ENCODE peak calls at places on chromosomes 1 and 21, in ten cellular contexts. One of them, this sample, is unnamed. For H3K27me3 and H3K9me3, the result is how much of the 10 kb centered on the place peaks cover.

GRCh38 chr1:25565188-25565591 is 21.8 kb downstream of the LDLRAP1 start:
- DNase-seq in spleen: no peak
- DNase-seq in AG04450: no peak
- DNase-seq in Peyer's patch: no peak
- DNase-seq in heart left ventricle: no peak
- DNase-seq in astrocyte: no peak
- DNase-seq in body of pancreas: no peak
- DNase-seq in right cardiac atrium: no peak
- DNase-seq in MM.1S: peak
- DNase-seq in CD8-positive, alpha-beta memory T cell: peak
- DNase-seq in this sample: no peak

GRCh38 chr1:25501235-25502058 is 42.0 kb upstream of the LDLRAP1 start:
- DNase-seq in spleen: no peak
- DNase-seq in AG04450: peak
- DNase-seq in Peyer's patch: no peak
- DNase-seq in heart left ventricle: no peak
- DNase-seq in astrocyte: peak
- DNase-seq in body of pancreas: no peak
- DNase-seq in right cardiac atrium: no peak
- DNase-seq in MM.1S: no peak
- DNase-seq in CD8-positive, alpha-beta memory T cell: no peak
- DNase-seq in this sample: no peak

GRCh38 chr1:183454377-183454776 is 17.9 kb upstream of the SMG7 start:
- DNase-seq in spleen: no peak
- DNase-seq in AG04450: no peak
- DNase-seq in Peyer's patch: no peak
- DNase-seq in heart left ventricle: no peak
- DNase-seq in astrocyte: peak
- DNase-seq in body of pancreas: no peak
- DNase-seq in right cardiac atrium: no peak
- DNase-seq in MM.1S: no peak
- DNase-seq in CD8-positive, alpha-beta memory T cell: no peak
- DNase-seq in this sample: no peak

GRCh38 chr1:223645903-223646302 is 19.6 kb downstream of the CAPN8 start:
- DNase-seq in spleen: no peak
- DNase-seq in AG04450: no peak
- DNase-seq in Peyer's patch: no peak
- DNase-seq in heart left ventricle: no peak
- DNase-seq in astrocyte: no peak
- DNase-seq in body of pancreas: peak
- DNase-seq in right cardiac atrium: no peak
- DNase-seq in MM.1S: no peak
- DNase-seq in CD8-positive, alpha-beta memory T cell: no peak
- DNase-seq in this sample: no peak

GRCh38 chr21:43987509-43987908 is 24.6 kb upstream of the TRAPPC10 start:
- DNase-seq in spleen: no peak
- DNase-seq in AG04450: no peak
- DNase-seq in Peyer's patch: no peak
- DNase-seq in heart left ventricle: no peak
- DNase-seq in astrocyte: no peak
- DNase-seq in body of pancreas: no peak
- DNase-seq in right cardiac atrium: no peak
- DNase-seq in MM.1S: no peak
- DNase-seq in CD8-positive, alpha-beta memory T cell: no peak
- DNase-seq in this sample: no peak

GRCh38 chr1:207000641-207001291 is 30.5 kb upstream of the FCAMR start:
- DNase-seq in spleen: no peak
- DNase-seq in AG04450: no peak
- DNase-seq in Peyer's patch: no peak
- DNase-seq in heart left ventricle: no peak
- DNase-seq in astrocyte: no peak
- DNase-seq in body of pancreas: no peak
- DNase-seq in right cardiac atrium: no peak
- DNase-seq in MM.1S: no peak
- DNase-seq in CD8-positive, alpha-beta memory T cell: no peak
- DNase-seq in this sample: no peak

GRCh38 chr1:152413909-152414308 is at the start of gene CRNN:
- DNase-seq in spleen: no peak
- DNase-seq in AG04450: no peak
- DNase-seq in Peyer's patch: no peak
- DNase-seq in heart left ventricle: no peak
- DNase-seq in astrocyte: no peak
- DNase-seq in body of pancreas: no peak
- DNase-seq in right cardiac atrium: no peak
- DNase-seq in MM.1S: no peak
- DNase-seq in CD8-positive, alpha-beta memory T cell: no peak
- DNase-seq in this sample: no peak

GRCh38 chr1:90809093-90809492 is 92.0 kb upstream of the BARHL2 start:
- DNase-seq in spleen: no peak
- DNase-seq in AG04450: no peak
- DNase-seq in Peyer's patch: no peak
- DNase-seq in heart left ventricle: no peak
- DNase-seq in astrocyte: no peak
- DNase-seq in body of pancreas: no peak
- DNase-seq in right cardiac atrium: no peak
- DNase-seq in MM.1S: no peak
- DNase-seq in CD8-positive, alpha-beta memory T cell: no peak
- DNase-seq in this sample: no peak

GRCh38 chr1:236502972-236503639 is 20.7 kb upstream of the LGALS8 start:
- DNase-seq in spleen: peak
- DNase-seq in AG04450: peak
- DNase-seq in Peyer's patch: no peak
- DNase-seq in heart left ventricle: no peak
- DNase-seq in astrocyte: peak
- DNase-seq in body of pancreas: peak
- DNase-seq in right cardiac atrium: peak
- DNase-seq in MM.1S: no peak
- DNase-seq in CD8-positive, alpha-beta memory T cell: no peak
- DNase-seq in this sample: peak

GRCh38 chr21:35375115-35375514 is 326.0 kb upstream of the RUNX1 start:
- DNase-seq in spleen: no peak
- DNase-seq in AG04450: peak
- DNase-seq in Peyer's patch: no peak
- DNase-seq in heart left ventricle: no peak
- DNase-seq in astrocyte: peak
- DNase-seq in body of pancreas: no peak
- DNase-seq in right cardiac atrium: no peak
- DNase-seq in MM.1S: no peak
- DNase-seq in CD8-positive, alpha-beta memory T cell: no peak
- DNase-seq in this sample: peak

GRCh38 chr1:209500993-209501392 is 82.5 kb upstream of the CAMK1G start:
- DNase-seq in spleen: no peak
- DNase-seq in AG04450: no peak
- DNase-seq in Peyer's patch: no peak
- DNase-seq in heart left ventricle: no peak
- DNase-seq in astrocyte: no peak
- DNase-seq in body of pancreas: no peak
- DNase-seq in right cardiac atrium: no peak
- DNase-seq in MM.1S: no peak
- DNase-seq in CD8-positive, alpha-beta memory T cell: no peak
- DNase-seq in this sample: no peak

GRCh38 chr1:11806307-11806936 is 431 bp downstream of the CLCN6 start:
- DNase-seq in spleen: no peak
- DNase-seq in AG04450: no peak
- DNase-seq in Peyer's patch: no peak
- DNase-seq in heart left ventricle: no peak
- DNase-seq in astrocyte: peak
- DNase-seq in body of pancreas: peak
- DNase-seq in right cardiac atrium: no peak
- DNase-seq in MM.1S: peak
- DNase-seq in CD8-positive, alpha-beta memory T cell: no peak
- DNase-seq in this sample: no peak

GRCh38 chr1:19597463-19598309 is 46.4 kb upstream of the NBL1 start:
- DNase-seq in spleen: no peak
- DNase-seq in AG04450: no peak
- DNase-seq in Peyer's patch: no peak
- DNase-seq in heart left ventricle: no peak
- DNase-seq in astrocyte: peak
- DNase-seq in body of pancreas: no peak
- DNase-seq in right cardiac atrium: no peak
- DNase-seq in MM.1S: peak
- DNase-seq in CD8-positive, alpha-beta memory T cell: peak
- DNase-seq in this sample: no peak

GRCh38 chr1:200409203-200409760 is 554 bp downstream of the ZNF281 start:
- DNase-seq in spleen: peak
- DNase-seq in AG04450: no peak
- DNase-seq in Peyer's patch: no peak
- DNase-seq in heart left ventricle: no peak
- DNase-seq in astrocyte: peak
- DNase-seq in body of pancreas: peak
- DNase-seq in right cardiac atrium: peak
- DNase-seq in MM.1S: peak
- DNase-seq in CD8-positive, alpha-beta memory T cell: peak
- DNase-seq in this sample: peak

GRCh38 chr1:184693011-184693410 is 61.6 kb downstream of the EDEM3 start:
- DNase-seq in spleen: no peak
- DNase-seq in AG04450: no peak
- DNase-seq in Peyer's patch: no peak
- DNase-seq in heart left ventricle: no peak
- DNase-seq in astrocyte: peak
- DNase-seq in body of pancreas: no peak
- DNase-seq in right cardiac atrium: no peak
- DNase-seq in MM.1S: no peak
- DNase-seq in CD8-positive, alpha-beta memory T cell: no peak
- DNase-seq in this sample: no peak

GRCh38 chr1:54850082-54850730 is 36.8 kb downstream of the DHCR24 start:
- DNase-seq in spleen: no peak
- DNase-seq in AG04450: no peak
- DNase-seq in Peyer's patch: no peak
- DNase-seq in heart left ventricle: no peak
- DNase-seq in astrocyte: peak
- DNase-seq in body of pancreas: no peak
- DNase-seq in right cardiac atrium: no peak
- DNase-seq in MM.1S: no peak
- DNase-seq in CD8-positive, alpha-beta memory T cell: no peak
- DNase-seq in this sample: no peak

GRCh38 chr1:42913426-42914091 is 45.1 kb downstream of the SLC2A1 start:
- DNase-seq in spleen: no peak
- DNase-seq in AG04450: peak
- DNase-seq in Peyer's patch: no peak
- DNase-seq in heart left ventricle: no peak
- DNase-seq in astrocyte: peak
- DNase-seq in body of pancreas: peak
- DNase-seq in right cardiac atrium: no peak
- DNase-seq in MM.1S: peak
- DNase-seq in CD8-positive, alpha-beta memory T cell: peak
- DNase-seq in this sample: no peak

GRCh38 chr1:18481190-18481920 is 625 bp downstream of the KLHDC7A start:
- DNase-seq in spleen: peak
- DNase-seq in AG04450: no peak
- DNase-seq in Peyer's patch: no peak
- DNase-seq in heart left ventricle: no peak
- DNase-seq in astrocyte: no peak
- DNase-seq in body of pancreas: peak
- DNase-seq in right cardiac atrium: no peak
- DNase-seq in MM.1S: no peak
- DNase-seq in CD8-positive, alpha-beta memory T cell: no peak
- DNase-seq in this sample: no peak

GRCh38 chr1:42211224-42211623 is 46.7 kb upstream of the GUCA2A start:
- DNase-seq in spleen: no peak
- DNase-seq in AG04450: no peak
- DNase-seq in Peyer's patch: no peak
- DNase-seq in heart left ventricle: no peak
- DNase-seq in astrocyte: no peak
- DNase-seq in body of pancreas: no peak
- DNase-seq in right cardiac atrium: no peak
- DNase-seq in MM.1S: no peak
- DNase-seq in CD8-positive, alpha-beta memory T cell: no peak
- DNase-seq in this sample: no peak

DNA sequence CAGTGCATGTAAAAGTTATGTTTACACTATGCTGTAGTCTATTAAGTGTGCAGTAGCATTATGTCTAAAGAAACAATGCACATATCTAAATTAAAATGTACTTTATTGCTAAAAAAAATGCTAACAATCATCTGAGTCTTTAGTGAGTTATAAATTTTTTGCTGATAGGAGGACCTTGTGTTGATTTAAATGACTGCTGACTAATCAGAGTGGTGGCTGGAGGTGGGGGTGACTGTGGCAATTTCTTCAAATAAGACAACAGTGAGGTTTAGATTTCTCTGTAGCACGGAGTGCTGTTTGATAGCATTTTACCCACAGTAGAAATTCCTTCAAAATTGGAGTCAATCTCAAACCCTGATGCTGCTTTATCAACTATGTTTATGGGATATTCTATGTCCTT is 37.0 kb downstream of the HS2ST1 start:
- DNase-seq in spleen: no peak
- DNase-seq in AG04450: no peak
- DNase-seq in Peyer's patch: no peak
- DNase-seq in heart left ventricle: no peak
- DNase-seq in astrocyte: peak
- DNase-seq in body of pancreas: no peak
- DNase-seq in right cardiac atrium: no peak
- DNase-seq in MM.1S: no peak
- DNase-seq in CD8-positive, alpha-beta memory T cell: no peak
- DNase-seq in this sample: no peak
- H3K27me3 ChIP-seq in spleen: under half
- H3K27me3 ChIP-seq in AG04450: under half
- H3K27me3 ChIP-seq in Peyer's patch: under half
- H3K27me3 ChIP-seq in heart left ventricle: under half
- H3K27me3 ChIP-seq in astrocyte: under half
- H3K27me3 ChIP-seq in body of pancreas: under half
- H3K27me3 ChIP-seq in right cardiac atrium: under half
- H3K27me3 ChIP-seq in MM.1S: under half
- H3K27me3 ChIP-seq in CD8-positive, alpha-beta memory T cell: under half
- H3K27me3 ChIP-seq in this sample: under half

GRCh38 chr1:229432905-229433304 is 989 bp downstream of the ACTA1 start:
- DNase-seq in spleen: no peak
- DNase-seq in AG04450: no peak
- DNase-seq in Peyer's patch: no peak
- DNase-seq in heart left ventricle: no peak
- DNase-seq in astrocyte: no peak
- DNase-seq in body of pancreas: no peak
- DNase-seq in right cardiac atrium: no peak
- DNase-seq in MM.1S: no peak
- DNase-seq in CD8-positive, alpha-beta memory T cell: no peak
- DNase-seq in this sample: no peak
- H3K4me3 ChIP-seq in spleen: no peak
- H3K4me3 ChIP-seq in AG04450: no peak
- H3K4me3 ChIP-seq in Peyer's patch: no peak
- H3K4me3 ChIP-seq in heart left ventricle: peak
- H3K4me3 ChIP-seq in astrocyte: no peak
- H3K4me3 ChIP-seq in body of pancreas: no peak
- H3K4me3 ChIP-seq in right cardiac atrium: no peak
- H3K4me3 ChIP-seq in MM.1S: no peak
- H3K4me3 ChIP-seq in CD8-positive, alpha-beta memory T cell: no peak
- H3K4me3 ChIP-seq in this sample: peak

GRCh38 chr21:10463156-10463555 is 58.2 kb upstream of the TPTE start:
- DNase-seq in spleen: no peak
- DNase-seq in AG04450: no peak
- DNase-seq in Peyer's patch: no peak
- DNase-seq in heart left ventricle: no peak
- DNase-seq in astrocyte: no peak
- DNase-seq in body of pancreas: no peak
- DNase-seq in right cardiac atrium: no peak
- DNase-seq in MM.1S: no peak
- DNase-seq in CD8-positive, alpha-beta memory T cell: no peak
- DNase-seq in this sample: no peak
- H3K9me3 ChIP-seq in spleen: half or more
- H3K9me3 ChIP-seq in AG04450: under half
- H3K9me3 ChIP-seq in Peyer's patch: under half
- H3K9me3 ChIP-seq in heart left ventricle: under half
- H3K9me3 ChIP-seq in astrocyte: under half
- H3K9me3 ChIP-seq in body of pancreas: under half
- H3K9me3 ChIP-seq in right cardiac atrium: under half
- H3K9me3 ChIP-seq in MM.1S: under half
- H3K9me3 ChIP-seq in CD8-positive, alpha-beta memory T cell: under half
- H3K9me3 ChIP-seq in this sample: under half

GRCh38 chr1:5798904-5799303 is 193.3 kb downstream of the NPHP4 start:
- DNase-seq in spleen: no peak
- DNase-seq in AG04450: no peak
- DNase-seq in Peyer's patch: no peak
- DNase-seq in heart left ventricle: no peak
- DNase-seq in astrocyte: no peak
- DNase-seq in body of pancreas: no peak
- DNase-seq in right cardiac atrium: no peak
- DNase-seq in MM.1S: no peak
- DNase-seq in CD8-positive, alpha-beta memory T cell: no peak
- DNase-seq in this sample: no peak
- H3K27me3 ChIP-seq in spleen: under half
- H3K27me3 ChIP-seq in AG04450: under half
- H3K27me3 ChIP-seq in Peyer's patch: under half
- H3K27me3 ChIP-seq in heart left ventricle: under half
- H3K27me3 ChIP-seq in astrocyte: under half
- H3K27me3 ChIP-seq in body of pancreas: under half
- H3K27me3 ChIP-seq in right cardiac atrium: under half
- H3K27me3 ChIP-seq in MM.1S: half or more
- H3K27me3 ChIP-seq in CD8-positive, alpha-beta memory T cell: under half
- H3K27me3 ChIP-seq in this sample: under half

This sample was measured in psoas muscle.